ENCODE peak calls at places on chromosomes 5 and 9, in four cellular contexts. N is tibial nerve, T is H1, B is GM12878. A is an unnamed sample.

GRCh38 chr5:167893271-167893670 is 398.2 kb upstream of the WWC1 start:
- DNase-seq in N (no peak), T (no peak), B (no peak), A (no peak)

GRCh38 chr9:91197232-91198181 is 164.2 kb downstream of the AUH start:
- DNase-seq in N (peak; percentile 71), T (no peak), B (no peak), A (peak; percentile 72)

GRCh38 chr9:20608582-20608981 is 13.7 kb downstream of the MLLT3 start:
- DNase-seq in N (no peak), T (no peak), B (no peak), A (no peak)

GRCh38 chr9:135815433-135816178 is 91.7 kb downstream of the CAMSAP1 start:
- DNase-seq in N (no peak), T (no peak), B (no peak), A (no peak)

GRCh38 chr9:126158591-126159519 is 167.8 kb upstream of the MVB12B start:
- DNase-seq in N (no peak), T (no peak), B (no peak), A (no peak)

GRCh38 chr5:167244583-167244982 is 1046.9 kb upstream of the WWC1 start:
- DNase-seq in N (no peak), T (peak; percentile 34), B (no peak), A (no peak)

GRCh38 chr9:125525846-125526619 is 181.0 kb downstream of the MAPKAP1 start:
- DNase-seq in N (no peak), T (no peak), B (no peak), A (no peak)

GRCh38 chr9:131840751-131841702 is 101.2 kb upstream of the RAPGEF1 start:
- DNase-seq in N (no peak), T (no peak), B (no peak), A (no peak)

GRCh38 chr5:61801174-61801573 is 469.1 kb downstream of the ZSWIM6 start:
- DNase-seq in N (no peak), T (no peak), B (no peak), A (no peak)

GRCh38 chr5:7392401-7393024 is 3.4 kb upstream of the ADCY2 start:
- DNase-seq in N (no peak), T (peak; percentile 39), B (no peak), A (peak; percentile 52)

GRCh38 chr5:156949424-156949823 is 13.6 kb downstream of the TIMD4 start:
- DNase-seq in N (no peak), T (no peak), B (no peak), A (no peak)

GRCh38 chr5:176612855-176613254 is 2.9 kb upstream of the GPRIN1 start:
- DNase-seq in N (no peak), T (no peak), B (no peak), A (no peak)

GRCh38 chr9:34573599-34574325 is 15.8 kb downstream of the CNTFR start:
- DNase-seq in N (no peak), T (no peak), B (no peak), A (no peak)

GRCh38 chr5:12623408-12623807 is 719.2 kb upstream of the CTNND2 start:
- DNase-seq in N (no peak), T (peak; percentile 68), B (no peak), A (no peak)

GRCh38 chr9:98575379-98576346 is 133.1 kb downstream of the GABBR2 start:
- DNase-seq in N (no peak), T (no peak), B (peak; percentile 86), A (no peak)

DNA sequence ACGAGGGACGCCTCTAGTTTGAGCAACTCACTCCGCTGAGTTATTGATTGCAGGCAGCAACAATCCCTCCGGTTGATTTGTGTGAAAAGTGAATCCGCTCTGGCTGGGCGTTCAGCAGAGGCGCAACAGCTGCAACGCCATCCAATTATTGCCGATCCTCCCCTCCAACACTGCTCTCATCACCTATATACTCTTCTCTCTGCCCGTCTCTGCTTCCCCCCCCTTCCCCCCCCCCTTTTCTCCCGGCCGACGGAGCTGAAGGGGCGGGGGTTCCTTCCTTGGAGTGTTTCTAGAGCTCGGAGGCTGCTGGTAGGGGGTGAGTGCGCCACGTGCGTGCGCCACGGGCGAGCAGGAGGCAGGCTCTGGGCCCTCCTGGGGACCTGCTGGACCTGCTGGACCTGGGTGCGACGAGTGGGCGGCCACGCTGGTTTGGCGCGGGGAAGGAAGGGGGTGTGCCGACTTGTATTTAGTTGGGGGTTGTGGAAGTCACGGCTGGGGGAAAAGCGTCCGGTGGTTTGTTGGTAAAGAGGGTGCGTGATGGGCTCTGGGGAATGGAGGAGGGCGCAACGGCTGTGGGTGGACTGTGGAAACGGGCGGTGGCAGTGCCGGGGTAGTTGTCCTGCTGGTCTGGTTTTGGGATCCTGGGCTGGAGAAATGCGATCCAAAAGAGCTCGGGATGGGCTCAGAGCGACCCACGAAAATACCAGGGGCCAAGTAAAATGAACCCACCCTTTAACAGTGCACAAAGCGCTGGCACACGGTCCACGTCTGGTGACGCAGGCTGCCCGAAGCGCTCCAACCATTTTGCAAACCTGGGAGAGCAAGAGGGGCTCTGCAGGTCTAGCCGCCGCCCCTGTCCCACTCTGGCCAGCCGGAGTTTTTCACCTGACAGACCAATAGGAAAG is 6.4 kb upstream of the MEF2C start:
- DNase-seq in N (peak; percentile 23), T (no peak), B (no peak), A (peak; percentile 56)
- TF ChIP-seq POLR2A in N (no peak), T (no peak), B (peak; percentile 92), A (no peak)

GRCh38 chr5:138752951-138753793 is at the start of gene CTNNA1:
- DNase-seq in N (peak; percentile 66), T (no peak), B (no peak), A (peak; percentile 72)

GRCh38 chr5:138753794-138754698 is 821 bp downstream of the CTNNA1 start:
- DNase-seq in N (peak; percentile 95), T (no peak), B (no peak), A (peak; percentile 58)

GRCh38 chr5:138754699-138755057 is 1.5 kb downstream of the CTNNA1 start:
- DNase-seq in N (no peak), T (no peak), B (no peak), A (no peak)

GRCh38 chr5:138755084-138755748 is 2.0 kb downstream of the CTNNA1 start:
- DNase-seq in N (no peak), T (no peak), B (peak; percentile 35), A (no peak)

GRCh38 chr5:138752341-138752950 is 779 bp upstream of the CTNNA1 start:
- DNase-seq in N (no peak), T (no peak), B (no peak), A (no peak)
- H3K4me3 ChIP-seq in N (peak overlapping the region; percentile 93), T (peak overlapping the region; percentile 74), B (peak overlapping the region; percentile 97), A (peak overlapping the region; percentile 97)

GRCh38 chr9:121985792-121986494 is 107.2 kb downstream of the TTLL11 start:
- DNase-seq in N (peak; percentile 30), T (no peak), B (no peak), A (no peak)

GRCh38 chr9:121990600-121991304 is 102.4 kb downstream of the TTLL11 start:
- DNase-seq in N (no peak), T (no peak), B (no peak), A (no peak)

GRCh38 chr9:121987312-121987711 is 105.8 kb downstream of the TTLL11 start:
- DNase-seq in N (no peak), T (no peak), B (no peak), A (no peak)

GRCh38 chr9:121991305-121991661 is 101.8 kb downstream of the TTLL11 start:
- DNase-seq in N (no peak), T (no peak), B (no peak), A (no peak)

DNA sequence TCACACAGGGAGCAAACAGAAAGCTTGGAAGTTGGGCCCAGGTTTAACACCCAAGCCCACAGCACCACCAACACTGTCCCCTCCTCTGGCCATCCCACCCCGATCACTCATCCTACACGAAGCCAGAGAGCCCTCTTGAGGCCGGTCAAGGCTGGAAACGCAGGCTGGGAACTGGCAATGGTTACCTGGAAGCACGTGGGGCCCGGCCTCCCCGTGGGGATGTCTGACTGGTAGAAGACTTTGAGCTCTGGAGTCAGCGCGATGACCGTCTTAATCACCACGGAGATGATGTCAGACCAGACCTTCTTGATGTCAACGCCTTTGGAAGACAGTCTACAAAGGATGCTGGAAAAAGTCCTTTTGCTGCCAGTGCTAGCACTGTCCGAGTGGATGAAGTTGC is 104.1 kb downstream of the TTLL11 start:
- DNase-seq in N (no peak), T (peak; percentile 33), B (no peak), A (no peak)
- TF ChIP-seq CTCF in N (no peak), T (peak; percentile 80), B (no peak), A (no peak)

GRCh38 chr5:43117092-43117491 is 3.6 kb upstream of the ZNF131 start:
- DNase-seq in N (no peak), T (no peak), B (no peak), A (no peak)

GRCh38 chr5:43121565-43122484 is 1.1 kb downstream of the ZNF131 start:
- DNase-seq in N (no peak), T (no peak), B (no peak), A (peak; percentile 53)

GRCh38 chr5:43115968-43116367 is 4.7 kb upstream of the ZNF131 start:
- DNase-seq in N (no peak), T (no peak), B (no peak), A (no peak)

GRCh38 chr5:43123887-43124286 is 3.2 kb downstream of the ZNF131 start:
- DNase-seq in N (no peak), T (no peak), B (no peak), A (no peak)

DNA sequence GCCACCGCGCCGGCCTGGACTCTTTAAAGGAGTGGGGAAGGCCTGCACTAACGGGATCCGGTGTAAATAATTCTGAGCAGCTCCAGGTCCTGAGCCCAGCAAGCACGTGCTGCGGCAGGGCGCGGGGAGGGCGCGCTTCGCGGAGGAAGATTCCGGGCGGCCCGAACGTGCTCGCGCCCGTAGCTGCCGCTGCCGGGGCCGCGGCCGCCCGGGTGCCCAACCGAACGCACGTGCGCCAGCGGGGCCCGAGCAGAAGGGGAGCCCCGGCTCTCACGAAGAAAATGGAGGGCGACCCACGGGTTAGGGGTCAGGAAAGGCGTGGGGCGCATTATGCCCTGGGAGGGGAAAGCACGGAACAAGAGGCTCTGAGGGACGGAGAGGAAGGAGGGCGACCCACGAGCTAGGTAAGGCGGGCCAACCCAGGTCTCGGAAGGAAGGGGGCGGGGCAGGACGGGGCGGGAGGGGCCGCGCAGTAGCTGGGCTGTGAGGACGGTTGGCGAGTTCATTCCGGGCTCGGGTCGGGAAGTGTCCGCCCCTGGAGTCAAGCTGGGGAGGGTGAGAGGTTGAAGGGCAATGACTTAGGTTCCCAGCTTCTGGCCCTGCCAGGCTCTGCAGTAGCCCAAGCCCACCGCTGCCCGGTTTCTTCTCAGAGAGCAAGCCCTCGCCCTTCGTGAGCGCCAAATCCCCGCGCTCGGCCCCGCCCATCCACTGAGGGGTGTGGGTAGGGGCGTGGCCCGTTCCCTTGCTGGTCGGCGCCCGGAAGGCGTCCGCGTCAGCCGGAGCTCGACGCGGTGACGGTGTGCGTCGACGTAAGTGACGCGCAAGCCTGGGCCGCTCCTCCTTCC is at the start of gene ZNF131:
- DNase-seq in N (peak; percentile 94), T (peak; percentile 89), B (peak; percentile 87), A (peak; percentile 98)
- TF ChIP-seq POLR2A in N (peak; percentile 57), T (peak; percentile 97), B (peak; percentile 87), A (peak; percentile 54)

DNA sequence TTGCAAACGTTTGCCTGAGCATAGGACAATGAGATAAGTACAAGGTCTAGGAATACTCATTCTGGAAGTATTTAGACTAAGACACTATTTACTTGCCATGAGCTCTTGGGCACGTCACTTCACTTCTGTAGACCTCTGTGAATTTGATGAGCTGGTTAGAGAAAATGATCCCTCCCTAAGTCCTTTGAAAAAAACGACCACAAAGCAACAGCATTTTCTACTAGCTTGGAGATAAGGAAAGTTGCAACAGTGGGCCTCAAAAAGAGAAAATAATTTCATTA is 1.9 kb downstream of the LURAP1L start:
- DNase-seq in N (no peak), T (no peak), B (no peak), A (no peak)
- H3K4me3 ChIP-seq in N (peak overlapping the region; percentile 73), T (peak overlapping the region; percentile 74), B (no peak overlapping the region), A (peak overlapping the region; percentile 71)

DNA sequence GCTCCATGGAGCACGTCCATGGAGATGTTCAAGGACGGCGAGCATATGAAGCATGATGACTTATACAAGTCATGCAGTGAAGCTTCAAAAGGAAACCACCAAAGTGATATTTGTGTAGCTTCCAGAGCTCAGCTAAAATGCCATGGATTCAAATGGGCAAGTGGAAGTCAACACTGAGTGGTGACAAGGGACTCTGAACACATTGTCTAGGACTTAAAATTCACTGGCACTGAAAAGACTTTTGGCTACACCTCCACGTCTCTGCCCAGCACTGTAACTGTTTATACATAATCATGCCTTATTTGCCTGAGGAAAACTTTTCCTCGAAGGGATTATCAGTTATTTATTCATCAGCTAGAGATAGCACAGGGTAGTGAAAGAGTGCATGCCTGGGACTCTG is 15.2 kb downstream of the CTXN3 start:
- DNase-seq in N (no peak), T (no peak), B (no peak), A (no peak)
- TF ChIP-seq CTCF in N (no peak), T (no peak), B (no peak), A (no peak)

A was measured in Peyer's patch.